ENCODE peak calls at places on chromosomes 4 and X, in four cellular contexts. O, I, D and P are unnamed samples.
A peak's percentile ranks its signal among the peaks of the same experiment; 100 is the strongest.

GRCh38 chr4:186304816-186305520 is 39.0 kb downstream of the F11 start:
- DNase-seq in O (no peak), I (no peak), D (no peak), P (no peak)

GRCh38 chr4:156303708-156304107 is 350.0 kb upstream of the CTSO start:
- DNase-seq in O (no peak), I (no peak), D (no peak), P (no peak)

GRCh38 chrX:149470960-149471359 is 34.1 kb downstream of the IDS start:
- DNase-seq in O (peak; percentile 78), I (peak; percentile 22), D (peak; percentile 59), P (peak; percentile 47)

GRCh38 chrX:93169771-93170170 is 503.6 kb downstream of the NAP1L3 start:
- DNase-seq in O (no peak), I (no peak), D (no peak), P (no peak)

GRCh38 chr4:146142768-146143167 is 32.8 kb upstream of the LSM6 start:
- DNase-seq in O (no peak), I (no peak), D (no peak), P (no peak)

GRCh38 chr4:86450861-86451260 is 91.0 kb upstream of the MAPK10 start:
- DNase-seq in O (no peak), I (no peak), D (no peak), P (no peak)

GRCh38 chr4:145956288-145956890 is 17.8 kb upstream of the ZNF827 start:
- DNase-seq in O (no peak), I (no peak), D (peak; percentile 53), P (no peak)

GRCh38 chrX:45322382-45322781 is 121.7 kb upstream of the DIPK2B start:
- DNase-seq in O (peak; percentile 44), I (peak; percentile 51), D (peak; percentile 24), P (no peak)

GRCh38 chrX:63686878-63687714 is 97.9 kb downstream of the ARHGEF9 start:
- DNase-seq in O (no peak), I (peak; percentile 3), D (peak; percentile 5), P (peak; percentile 8)

GRCh38 chr4:150863456-150863855 is 151.6 kb downstream of the LRBA start:
- DNase-seq in O (no peak), I (no peak), D (no peak), P (no peak)

GRCh38 chr4:74716436-74716765 is 77.9 kb downstream of the BTC start:
- DNase-seq in O (no peak), I (no peak), D (no peak), P (no peak)

GRCh38 chr4:151359576-151359975 is 34.2 kb upstream of the SH3D19 start:
- DNase-seq in O (no peak), I (no peak), D (no peak), P (no peak)

GRCh38 chr4:128571747-128572146 is 237.8 kb upstream of the JADE1 start:
- DNase-seq in O (no peak), I (peak; percentile 13), D (peak; percentile 64), P (peak; percentile 31)

GRCh38 chr4:156378053-156378665 is 424.5 kb upstream of the CTSO start:
- DNase-seq in O (no peak), I (peak; percentile 24), D (no peak), P (no peak)

GRCh38 chr4:8394125-8394524 is 46.4 kb downstream of the ACOX3 start:
- DNase-seq in O (peak; percentile 37), I (no peak), D (peak; percentile 59), P (no peak)

GRCh38 chr4:186952709-186953108 is 229.1 kb upstream of the FAT1 start:
- DNase-seq in O (no peak), I (no peak), D (no peak), P (no peak)

GRCh38 chr4:98662055-98662453 is 3.6 kb upstream of the TSPAN5 start:
- DNase-seq in O (no peak), I (no peak), D (no peak), P (no peak)

GRCh38 chr4:180832086-180832485 is 1411.1 kb upstream of the TENM3 start:
- DNase-seq in O (no peak), I (no peak), D (no peak), P (no peak)

GRCh38 chr4:172134536-172134935 is 321.3 kb downstream of the GALNTL6 start:
- DNase-seq in O (no peak), I (no peak), D (no peak), P (no peak)

GRCh38 chr4:183636488-183636887 is 22.5 kb downstream of the RWDD4 start:
- DNase-seq in O (no peak), I (no peak), D (no peak), P (no peak)

GRCh38 chr4:183840311-183840710 is 64.8 kb upstream of the STOX2 start:
- DNase-seq in O (peak; percentile 88), I (peak; percentile 43), D (peak; percentile 91), P (peak; percentile 18)

GRCh38 chrX:28584025-28584424 is 3.2 kb upstream of the IL1RAPL1 start:
- DNase-seq in O (no peak), I (no peak), D (no peak), P (no peak)

GRCh38 chr4:10320130-10320529 is 137.1 kb downstream of the ZNF518B start:
- DNase-seq in O (no peak), I (no peak), D (no peak), P (no peak)

GRCh38 chr4:152935661-152936445 is at the start of gene FHDC1:
- DNase-seq in O (peak; percentile 90), I (peak; percentile 29), D (no peak), P (peak; percentile 55)
- TF ChIP-seq POLR2A in O (no peak), I (no peak), D (no peak), P (no peak)

GRCh38 chrX:40097492-40098263 is at the start of gene BCOR:
- DNase-seq in O (peak; percentile 77), I (no peak), D (peak; percentile 46), P (no peak)
- TF ChIP-seq POLR2A in O (no peak), I (peak; percentile 72), D (peak; percentile 67), P (peak; percentile 99)

DNA sequence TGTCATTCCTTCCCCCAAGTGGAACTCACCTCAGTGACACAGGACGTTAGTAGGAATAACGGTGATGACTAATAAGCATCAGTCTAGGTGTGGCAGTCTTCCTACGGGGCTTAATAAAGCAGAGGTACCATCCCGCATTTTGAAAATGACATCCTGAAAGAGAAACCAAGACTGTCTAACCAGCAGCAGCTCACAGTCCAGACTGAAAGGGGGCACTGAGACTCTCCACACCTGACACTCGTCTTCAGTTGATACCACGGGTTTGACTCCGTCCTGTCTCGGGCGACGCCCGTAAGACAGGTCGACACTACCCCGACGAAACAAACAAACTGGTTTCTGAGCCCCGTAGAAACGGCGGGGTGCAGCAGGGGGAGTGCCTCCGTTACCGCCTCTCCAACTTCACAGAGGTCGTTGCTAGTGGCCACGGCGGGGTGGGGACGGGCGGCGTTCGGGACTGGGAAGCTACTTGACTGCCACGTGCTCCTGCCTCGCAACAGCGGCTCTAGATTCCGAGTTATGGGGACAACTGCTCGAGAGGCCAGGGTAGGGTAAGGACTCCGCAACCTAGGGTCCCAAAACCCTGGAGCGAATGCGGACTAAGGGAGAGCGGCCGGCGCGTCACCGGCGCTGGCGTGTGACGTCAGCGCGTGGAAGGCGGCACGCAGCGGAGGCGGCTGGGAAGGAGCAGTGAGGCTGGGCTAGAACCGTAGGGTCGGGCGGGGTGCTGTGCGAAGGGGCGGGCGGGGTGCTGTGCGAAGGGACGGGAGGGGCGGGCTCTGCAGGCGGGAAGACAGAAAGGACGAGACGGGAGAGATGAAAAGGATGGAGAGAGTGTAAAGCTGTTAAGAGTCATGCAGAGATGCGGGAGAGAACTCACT is at the start of gene NEK1:
- DNase-seq in O (peak; percentile 87), I (peak; percentile 83), D (peak; percentile 74), P (peak; percentile 48)
- TF ChIP-seq POLR2A in O (peak; percentile 75), I (peak; percentile 85), D (peak; percentile 94), P (peak; percentile 96)

DNA sequence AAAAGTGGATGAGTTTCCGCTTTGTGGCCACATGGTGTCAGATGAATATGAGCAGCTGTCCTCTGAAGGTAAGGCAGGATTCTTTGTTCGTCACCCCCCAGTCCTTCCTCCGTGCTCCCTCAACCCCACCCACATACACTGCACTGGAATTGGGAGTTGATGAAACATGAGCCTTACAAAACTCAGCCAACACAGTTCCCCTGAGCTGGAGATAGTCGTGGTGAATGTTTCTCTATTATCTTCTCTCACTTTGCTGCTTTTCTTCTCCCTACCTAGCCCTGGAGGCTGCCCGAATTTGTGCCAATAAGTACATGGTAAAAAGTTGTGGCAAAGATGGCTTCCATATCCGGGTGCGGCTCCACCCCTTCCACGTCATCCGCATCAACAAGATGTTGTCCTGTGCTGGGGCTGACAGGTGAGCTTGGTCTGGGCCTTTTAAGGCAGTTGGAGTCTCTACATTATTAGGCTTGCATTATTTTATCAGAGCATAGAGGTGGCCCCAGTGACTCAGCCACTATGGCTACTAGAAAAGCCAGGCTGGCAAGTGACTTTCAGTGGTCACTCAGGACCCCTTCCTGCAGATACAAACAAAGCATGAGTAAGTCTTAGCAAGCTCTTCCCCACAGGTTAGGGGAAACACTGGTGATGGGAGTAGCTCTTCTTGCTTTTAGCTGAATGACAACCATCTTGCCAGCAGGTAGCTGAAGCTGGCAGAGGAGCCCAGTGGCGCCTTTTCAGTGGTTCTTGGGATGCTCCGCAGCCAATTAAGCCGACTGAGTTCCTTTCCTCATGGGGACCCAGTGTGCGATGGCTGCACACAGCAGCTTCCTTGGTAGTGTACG is 1.6 kb downstream of the RPL10 start:
- DNase-seq in O (no peak), I (no peak), D (no peak), P (no peak)
- TF ChIP-seq POLR2A in O (no peak), I (no peak), D (no peak), P (no peak)

GRCh38 chr4:1937550-1937949 is 66.4 kb downstream of the NSD2 start:
- DNase-seq in O (no peak), I (no peak), D (no peak), P (no peak)

GRCh38 chr4:1928356-1929235 is 57.4 kb downstream of the NSD2 start:
- DNase-seq in O (no peak), I (no peak), D (no peak), P (no peak)

GRCh38 chr4:1927675-1928074 is 56.5 kb downstream of the NSD2 start:
- DNase-seq in O (no peak), I (no peak), D (no peak), P (no peak)

GRCh38 chr4:1933700-1934099 is 62.5 kb downstream of the NSD2 start:
- DNase-seq in O (no peak), I (no peak), D (no peak), P (no peak)

GRCh38 chr4:1932736-1933135 is 61.5 kb downstream of the NSD2 start:
- DNase-seq in O (no peak), I (no peak), D (no peak), P (no peak)
- TF ChIP-seq POLR2A in O (no peak), I (no peak), D (no peak), P (no peak)

GRCh38 chrX:135521405-135522131 is 1.1 kb downstream of the INTS6L start:
- DNase-seq in O (peak; percentile 78), I (peak; percentile 49), D (peak; percentile 68), P (peak; percentile 57)
- TF ChIP-seq POLR2A in O (no peak), I (no peak), D (peak; percentile 59), P (peak; percentile 44)